ENCODE peak calls at places on chromosome 21, in nine cellular contexts. O is GM13976, Y is epithelial cell of proximal tubule, M is Calu3, V is Peyer's patch, N is colonic mucosa, L is transverse colon, E is uterus, B is AG10803. U is an unnamed sample.

GRCh38 chr21:36034211-36034913 is 26.0 kb downstream of the SETD4 start:
- DNase-seq in O (no peak), Y (no peak), M (no peak), V (no peak), N (no peak), L (no peak), E (no peak), B (no peak), U (no peak)

GRCh38 chr21:46205121-46205520 is 20.9 kb upstream of the SPATC1L start:
- DNase-seq in O (no peak), Y (no peak), M (no peak), V (peak), N (no peak), L (no peak), E (no peak), B (no peak), U (no peak)

GRCh38 chr21:37532868-37533780 is 166.6 kb downstream of the DYRK1A start:
- DNase-seq in O (peak), Y (no peak), M (peak), V (no peak), N (no peak), L (no peak), E (no peak), B (no peak), U (peak)

GRCh38 chr21:28779914-28780313 is 212.8 kb downstream of the LTN1 start:
- DNase-seq in O (no peak), Y (peak), M (no peak), V (no peak), N (no peak), L (no peak), E (no peak), B (no peak), U (no peak)

GRCh38 chr21:32257952-32258785 is 20.7 kb downstream of the MIS18A start:
- DNase-seq in O (peak), Y (peak), M (peak), V (peak), N (peak), L (peak), E (peak), B (peak), U (peak)

GRCh38 chr21:37074546-37074945 is 1.5 kb downstream of the TTC3 start:
- DNase-seq in O (no peak), Y (no peak), M (no peak), V (no peak), N (no peak), L (no peak), E (no peak), B (no peak), U (no peak)

GRCh38 chr21:36169465-36170128 is 13.0 kb downstream of the DOP1B start:
- DNase-seq in O (no peak), Y (no peak), M (no peak), V (no peak), N (no peak), L (no peak), E (no peak), B (no peak), U (no peak)

GRCh38 chr21:29196021-29196663 is 65.7 kb downstream of the MAP3K7CL start:
- DNase-seq in O (peak), Y (peak), M (peak), V (no peak), N (peak), L (peak), E (peak), B (peak), U (peak)

GRCh38 chr21:46667735-46668380 is 32.4 kb downstream of the PRMT2 start:
- DNase-seq in O (peak), Y (no peak), M (peak), V (no peak), N (no peak), L (no peak), E (no peak), B (peak), U (peak)

GRCh38 chr21:25589905-25590304 is 17.4 kb downstream of the MRPL39 start:
- DNase-seq in O (no peak), Y (no peak), M (no peak), V (no peak), N (no peak), L (no peak), E (no peak), B (no peak), U (no peak)

GRCh38 chr21:41900401-41900800 is 21.3 kb upstream of the PRDM15 start:
- DNase-seq in O (no peak), Y (no peak), M (no peak), V (no peak), N (no peak), L (no peak), E (no peak), B (no peak), U (no peak)

GRCh38 chr21:36753556-36753955 is 54.6 kb downstream of the SIM2 start:
- DNase-seq in O (no peak), Y (peak), M (no peak), V (no peak), N (no peak), L (no peak), E (no peak), B (peak), U (no peak)

GRCh38 chr21:46035809-46036695 is 54.5 kb downstream of the COL6A1 start:
- DNase-seq in O (no peak), Y (no peak), M (no peak), V (no peak), N (no peak), L (peak), E (peak), B (peak), U (no peak)

GRCh38 chr21:27545754-27546349 is 579.0 kb upstream of the ADAMTS5 start:
- DNase-seq in O (no peak), Y (no peak), M (no peak), V (no peak), N (no peak), L (no peak), E (no peak), B (no peak), U (no peak)

GRCh38 chr21:33699277-33699676 is 57.0 kb downstream of the ITSN1 start:
- DNase-seq in O (no peak), Y (no peak), M (no peak), V (no peak), N (no peak), L (no peak), E (no peak), B (no peak), U (no peak)

GRCh38 chr21:31284797-31285397 is 59.2 kb downstream of the TIAM1 start:
- DNase-seq in O (no peak), Y (no peak), M (no peak), V (no peak), N (no peak), L (no peak), E (no peak), B (peak), U (no peak)

GRCh38 chr21:25373126-25374082 is 233.9 kb downstream of the MRPL39 start:
- DNase-seq in O (no peak), Y (no peak), M (no peak), V (no peak), N (no peak), L (no peak), E (no peak), B (peak), U (no peak)

GRCh38 chr21:31570824-31571425 is 88.6 kb upstream of the SOD1 start:
- DNase-seq in O (no peak), Y (no peak), M (no peak), V (no peak), N (no peak), L (no peak), E (no peak), B (no peak), U (no peak)

GRCh38 chr21:43787180-43787533 is 2.2 kb upstream of the RRP1 start:
- DNase-seq in O (no peak), Y (no peak), M (no peak), V (no peak), N (no peak), L (no peak), E (no peak), B (no peak), U (no peak)

GRCh38 chr21:43785134-43785533 is 4.2 kb upstream of the RRP1 start:
- DNase-seq in O (no peak), Y (no peak), M (no peak), V (no peak), N (no peak), L (no peak), E (no peak), B (no peak), U (no peak)

GRCh38 chr21:43786423-43787179 is 2.8 kb upstream of the RRP1 start:
- DNase-seq in O (no peak), Y (no peak), M (no peak), V (no peak), N (no peak), L (no peak), E (no peak), B (no peak), U (no peak)

GRCh38 chr21:43779660-43780059 is 3.6 kb upstream of the CSTB start:
- DNase-seq in O (no peak), Y (no peak), M (no peak), V (no peak), N (no peak), L (peak), E (no peak), B (no peak), U (no peak)

DNA sequence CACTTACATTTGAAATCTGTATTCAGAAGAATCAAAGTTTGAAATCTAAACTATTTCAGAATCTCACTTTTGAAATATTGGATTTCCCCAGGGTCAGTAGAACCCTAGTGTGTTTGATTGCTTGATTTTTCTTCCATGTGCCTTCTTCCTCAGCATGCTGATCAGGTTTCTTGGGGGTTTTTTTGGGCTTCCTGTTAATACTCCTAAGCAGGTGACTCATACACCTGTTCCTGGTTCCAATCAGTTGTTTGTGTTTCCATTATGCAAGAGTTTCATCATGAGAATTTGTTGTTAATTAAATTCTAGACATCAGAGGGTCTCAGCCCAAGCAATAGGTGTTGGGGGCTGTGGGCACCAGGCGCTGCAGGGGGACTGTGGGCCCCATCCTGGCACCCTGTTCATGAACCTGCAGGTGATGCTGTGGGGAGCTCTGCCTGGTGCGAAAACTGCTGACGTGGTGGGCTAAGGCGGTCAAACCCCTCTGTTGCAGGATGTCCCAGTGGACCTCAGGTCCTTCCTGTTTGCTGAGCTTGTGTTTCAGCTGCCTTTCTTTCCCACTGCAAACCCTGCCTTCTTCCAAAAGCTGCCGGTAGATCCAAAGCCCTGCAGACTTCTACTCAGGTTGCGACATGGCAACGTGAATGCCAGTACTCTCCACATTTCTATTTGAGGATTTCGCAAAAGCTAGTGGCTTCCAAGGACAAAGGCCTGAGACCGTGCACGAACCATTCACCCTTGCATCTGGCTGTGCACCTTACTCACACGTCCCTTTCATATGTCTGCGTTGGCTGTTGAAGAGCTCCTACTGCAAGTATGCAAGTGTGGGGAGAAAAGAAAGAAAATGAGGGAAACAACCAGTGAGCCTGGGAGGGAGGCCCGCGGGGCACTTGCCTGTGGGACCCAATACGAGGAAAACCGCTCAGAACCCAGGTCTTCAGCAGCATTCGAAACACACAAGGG is 6.4 kb upstream of the RRP1 start:
- DNase-seq in O (no peak), Y (peak), M (peak), V (no peak), N (no peak), L (no peak), E (no peak), B (no peak), U (no peak)
- TF ChIP-seq CTCF in O (no peak), Y (no peak), M (no peak), V (no peak), N (no peak), L (no peak), E (no peak), B (no peak), U (no peak)

GRCh38 chr21:15064576-15065380 is at the start of gene NRIP1:
- DNase-seq in O (peak), Y (no peak), M (peak), V (peak), N (peak), L (peak), E (peak), B (peak), U (peak)

GRCh38 chr21:15062566-15062965 is 2.2 kb downstream of the NRIP1 start:
- DNase-seq in O (no peak), Y (no peak), M (no peak), V (no peak), N (no peak), L (no peak), E (no peak), B (no peak), U (peak)

GRCh38 chr21:15061747-15062146 is 3.1 kb downstream of the NRIP1 start:
- DNase-seq in O (no peak), Y (no peak), M (no peak), V (no peak), N (no peak), L (no peak), E (no peak), B (no peak), U (no peak)

GRCh38 chr21:15063821-15064575 is 802 bp downstream of the NRIP1 start:
- DNase-seq in O (peak), Y (no peak), M (peak), V (peak), N (peak), L (peak), E (peak), B (peak), U (no peak)

GRCh38 chr21:15063081-15063820 is 1.5 kb downstream of the NRIP1 start:
- DNase-seq in O (no peak), Y (no peak), M (no peak), V (no peak), N (peak), L (no peak), E (no peak), B (no peak), U (peak)
- TF ChIP-seq CTCF in O (no peak), Y (no peak), M (no peak), V (no peak), N (no peak), L (no peak), E (no peak), B (no peak), U (no peak)

GRCh38 chr21:44742418-44743153 is 31.2 kb upstream of the TSPEAR start:
- DNase-seq in O (no peak), Y (no peak), M (no peak), V (no peak), N (no peak), L (no peak), E (no peak), B (no peak), U (no peak)
- TF ChIP-seq CTCF in O (no peak), Y (peak), M (no peak), V (peak), N (no peak), L (no peak), E (peak), B (peak), U (no peak)

GRCh38 chr21:39710866-39711265 is 34.1 kb upstream of the IGSF5 start:
- DNase-seq in O (no peak), Y (no peak), M (no peak), V (no peak), N (no peak), L (no peak), E (no peak), B (no peak), U (no peak)

GRCh38 chr21:39703578-39703977 is 41.4 kb upstream of the IGSF5 start:
- DNase-seq in O (no peak), Y (no peak), M (no peak), V (no peak), N (no peak), L (no peak), E (no peak), B (no peak), U (no peak)

GRCh38 chr21:39700318-39700717 is 44.7 kb upstream of the IGSF5 start:
- DNase-seq in O (no peak), Y (no peak), M (no peak), V (no peak), N (no peak), L (no peak), E (no peak), B (no peak), U (no peak)

GRCh38 chr21:39707316-39707715 is 37.7 kb upstream of the IGSF5 start:
- DNase-seq in O (no peak), Y (no peak), M (no peak), V (no peak), N (no peak), L (no peak), E (no peak), B (no peak), U (no peak)

GRCh38 chr21:39705849-39706248 is 39.1 kb upstream of the IGSF5 start:
- DNase-seq in O (no peak), Y (no peak), M (no peak), V (no peak), N (no peak), L (no peak), E (no peak), B (peak), U (no peak)
- TF ChIP-seq CTCF in O (no peak), Y (peak), M (no peak), V (no peak), N (no peak), L (no peak), E (no peak), B (peak), U (no peak)

GRCh38 chr21:40512590-40512989 is 334.4 kb downstream of the DSCAM start:
- DNase-seq in O (no peak), Y (no peak), M (no peak), V (no peak), N (no peak), L (no peak), E (no peak), B (no peak), U (no peak)
- TF ChIP-seq CTCF in O (peak), Y (peak), M (no peak), V (peak), N (peak), L (no peak), E (no peak), B (peak), U (peak)

GRCh38 chr21:23455676-23456075 is 2151.6 kb downstream of the MRPL39 start:
- DNase-seq in O (no peak), Y (no peak), M (no peak), V (no peak), N (no peak), L (no peak), E (no peak), B (no peak), U (no peak)

DNA sequence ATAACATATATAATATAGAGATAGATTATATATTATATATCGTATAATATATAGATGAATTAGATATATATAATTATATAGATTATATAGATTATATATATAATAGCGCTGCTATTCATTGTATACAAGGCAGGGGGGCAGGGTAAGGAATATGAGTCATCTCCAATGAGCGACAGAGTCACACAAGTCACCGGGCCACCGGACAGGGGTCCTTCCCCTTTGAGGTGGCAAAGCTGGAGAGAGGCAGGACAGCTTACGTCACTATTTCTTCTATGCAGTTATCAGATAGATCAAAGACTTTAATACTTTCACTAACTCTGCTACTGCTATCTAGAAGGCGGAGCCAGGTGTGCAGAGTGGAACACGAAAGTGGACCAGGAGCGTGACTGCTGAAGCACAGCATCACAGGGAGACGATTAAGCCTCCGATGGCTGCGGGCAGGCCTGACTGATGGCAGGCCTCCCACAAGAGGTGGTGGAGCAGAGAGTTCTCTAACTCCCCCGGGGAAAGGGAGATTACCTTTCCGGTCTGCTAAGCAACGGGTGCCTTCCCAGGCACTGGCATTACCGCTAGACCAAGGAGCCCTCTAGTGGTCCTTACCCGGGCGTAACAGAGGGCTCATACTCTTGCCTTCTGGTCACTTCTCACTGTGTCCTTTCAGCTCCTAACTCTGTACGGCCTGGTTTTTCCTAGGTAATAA is 2154.7 kb downstream of the MRPL39 start:
- DNase-seq in O (no peak), Y (peak), M (no peak), V (no peak), N (no peak), L (no peak), E (no peak), B (no peak), U (no peak)
- TF ChIP-seq CTCF in O (peak), Y (peak), M (no peak), V (no peak), N (no peak), L (no peak), E (no peak), B (no peak), U (no peak)

GRCh38 chr21:34941162-34941561 is 107.9 kb downstream of the RUNX1 start:
- DNase-seq in O (no peak), Y (no peak), M (no peak), V (no peak), N (no peak), L (no peak), E (no peak), B (no peak), U (no peak)
- TF ChIP-seq CTCF in O (no peak), Y (no peak), M (no peak), V (no peak), N (no peak), L (no peak), E (no peak), B (no peak), U (no peak)

GRCh38 chr21:44792653-44793052 is 9.0 kb downstream of the UBE2G2 start:
- DNase-seq in O (no peak), Y (no peak), M (no peak), V (no peak), N (no peak), L (no peak), E (no peak), B (no peak), U (no peak)

GRCh38 chr21:44794031-44794374 is 7.6 kb downstream of the UBE2G2 start:
- DNase-seq in O (no peak), Y (no peak), M (no peak), V (no peak), N (no peak), L (no peak), E (no peak), B (no peak), U (no peak)

GRCh38 chr21:44791993-44792392 is 9.6 kb downstream of the UBE2G2 start:
- DNase-seq in O (no peak), Y (no peak), M (no peak), V (no peak), N (no peak), L (no peak), E (no peak), B (no peak), U (no peak)

GRCh38 chr21:44795342-44795741 is 6.3 kb downstream of the UBE2G2 start:
- DNase-seq in O (no peak), Y (no peak), M (no peak), V (no peak), N (no peak), L (no peak), E (no peak), B (no peak), U (no peak)

DNA sequence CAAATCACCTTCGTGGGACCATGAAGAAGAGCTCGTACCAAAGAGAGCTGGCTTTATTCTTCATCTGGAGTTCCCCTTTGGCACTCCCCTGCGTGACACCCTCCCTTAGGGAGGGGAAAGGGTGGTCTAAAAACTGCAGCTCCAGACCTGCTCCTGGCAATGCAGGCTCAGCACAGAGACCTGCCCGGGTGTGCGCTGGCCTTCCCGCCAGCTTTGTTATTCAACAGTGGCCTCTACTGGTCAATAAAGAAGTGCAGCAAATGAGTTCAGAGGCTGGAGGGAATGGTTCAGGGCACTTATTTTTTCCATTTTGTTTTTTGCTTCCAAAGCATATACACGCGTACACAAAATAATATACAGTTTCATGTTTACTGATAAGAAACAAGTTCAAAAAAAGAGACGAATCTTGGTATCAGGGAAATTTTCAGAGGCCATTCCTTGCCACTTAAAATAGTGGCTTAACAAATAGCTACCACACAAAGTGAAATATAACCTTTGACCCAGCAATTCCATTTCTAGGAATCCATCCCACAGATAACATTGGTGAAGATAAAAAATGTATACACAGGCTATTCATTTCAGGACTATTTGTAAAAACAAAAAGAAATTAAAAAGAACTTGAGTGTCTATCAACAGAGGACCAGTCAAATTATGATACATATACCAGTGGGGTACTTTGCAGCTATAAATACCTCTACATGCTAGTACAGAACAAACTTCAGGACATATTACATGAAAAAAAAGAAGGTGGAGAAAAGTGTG is 8.2 kb downstream of the UBE2G2 start:
- DNase-seq in O (peak), Y (no peak), M (peak), V (no peak), N (peak), L (peak), E (peak), B (peak), U (peak)
- TF ChIP-seq CTCF in O (peak), Y (peak), M (peak), V (peak), N (peak), L (peak), E (peak), B (peak), U (peak)